ENCODE peak calls at places on chromosomes 6 and 20, in seven cellular contexts. One of them, this sample, is unnamed.

GRCh38 chr6:31007694-31008093 is 2.6 kb upstream of the MUC22 start:
- DNase-seq in iris pigment epithelial cell: peak
- DNase-seq in NCI-H748 treated with DMSO at 0.1 percent for 48 hours: no peak
- DNase-seq in adipocyte: peak
- DNase-seq in AG09309: peak
- DNase-seq in hepatic stellate cell: peak
- DNase-seq in Calu3: peak
- DNase-seq in this sample: no peak

GRCh38 chr20:47406849-47407682 is 50.6 kb upstream of the ZMYND8 start:
- DNase-seq in Calu3: no peak
- DNase-seq in hepatic stellate cell: no peak
- DNase-seq in iris pigment epithelial cell: peak
- DNase-seq in adipocyte: peak
- DNase-seq in NCI-H748 treated with DMSO at 0.1 percent for 48 hours: no peak
- DNase-seq in AG09309: no peak
- DNase-seq in this sample: no peak

GRCh38 chr20:5918856-5919633 is 31.3 kb downstream of the TRMT6 start:
- DNase-seq in hepatic stellate cell: peak
- DNase-seq in adipocyte: peak
- DNase-seq in NCI-H748 treated with DMSO at 0.1 percent for 48 hours: no peak
- DNase-seq in AG09309: no peak
- DNase-seq in iris pigment epithelial cell: peak
- DNase-seq in Calu3: peak
- DNase-seq in this sample: no peak

GRCh38 chr6:105372862-105373182 is 30.1 kb downstream of the PREP start:
- DNase-seq in iris pigment epithelial cell: no peak
- DNase-seq in hepatic stellate cell: no peak
- DNase-seq in Calu3: peak
- DNase-seq in AG09309: no peak
- DNase-seq in adipocyte: no peak
- DNase-seq in NCI-H748 treated with DMSO at 0.1 percent for 48 hours: no peak
- DNase-seq in this sample: no peak

GRCh38 chr6:166419268-166419667 is 36.5 kb upstream of the MPC1 start:
- DNase-seq in NCI-H748 treated with DMSO at 0.1 percent for 48 hours: no peak
- DNase-seq in iris pigment epithelial cell: peak
- DNase-seq in AG09309: no peak
- DNase-seq in adipocyte: no peak
- DNase-seq in hepatic stellate cell: no peak
- DNase-seq in Calu3: peak
- DNase-seq in this sample: no peak

GRCh38 chr6:111852704-111853103 is 20.5 kb downstream of the FYN start:
- DNase-seq in Calu3: no peak
- DNase-seq in adipocyte: peak
- DNase-seq in AG09309: no peak
- DNase-seq in hepatic stellate cell: no peak
- DNase-seq in iris pigment epithelial cell: peak
- DNase-seq in NCI-H748 treated with DMSO at 0.1 percent for 48 hours: peak
- DNase-seq in this sample: no peak

GRCh38 chr20:3406481-3407425 is 716 bp downstream of the DNAAF9 start:
- DNase-seq in adipocyte: peak
- DNase-seq in hepatic stellate cell: peak
- DNase-seq in iris pigment epithelial cell: peak
- DNase-seq in AG09309: peak
- DNase-seq in Calu3: no peak
- DNase-seq in NCI-H748 treated with DMSO at 0.1 percent for 48 hours: peak
- DNase-seq in this sample: no peak

GRCh38 chr6:26363882-26364825 is 844 bp upstream of the BTN3A2 start:
- DNase-seq in iris pigment epithelial cell: no peak
- DNase-seq in hepatic stellate cell: peak
- DNase-seq in Calu3: no peak
- DNase-seq in AG09309: no peak
- DNase-seq in NCI-H748 treated with DMSO at 0.1 percent for 48 hours: no peak
- DNase-seq in adipocyte: peak
- DNase-seq in this sample: no peak

GRCh38 chr6:37072526-37072925 is 67.1 kb downstream of the FGD2 start:
- DNase-seq in NCI-H748 treated with DMSO at 0.1 percent for 48 hours: no peak
- DNase-seq in Calu3: no peak
- DNase-seq in hepatic stellate cell: no peak
- DNase-seq in adipocyte: no peak
- DNase-seq in AG09309: no peak
- DNase-seq in iris pigment epithelial cell: no peak
- DNase-seq in this sample: no peak

GRCh38 chr6:816510-817084 is 123.7 kb upstream of the EXOC2 start:
- DNase-seq in Calu3: no peak
- DNase-seq in hepatic stellate cell: no peak
- DNase-seq in iris pigment epithelial cell: no peak
- DNase-seq in AG09309: no peak
- DNase-seq in adipocyte: no peak
- DNase-seq in NCI-H748 treated with DMSO at 0.1 percent for 48 hours: no peak
- DNase-seq in this sample: no peak

GRCh38 chr6:130482645-130483390 is 117.0 kb downstream of the TMEM200A start:
- DNase-seq in AG09309: peak
- DNase-seq in iris pigment epithelial cell: peak
- DNase-seq in NCI-H748 treated with DMSO at 0.1 percent for 48 hours: no peak
- DNase-seq in Calu3: no peak
- DNase-seq in hepatic stellate cell: peak
- DNase-seq in adipocyte: peak
- DNase-seq in this sample: no peak

GRCh38 chr6:13268914-13269532 is 59.3 kb downstream of the TBC1D7 start:
- DNase-seq in NCI-H748 treated with DMSO at 0.1 percent for 48 hours: no peak
- DNase-seq in adipocyte: peak
- DNase-seq in hepatic stellate cell: peak
- DNase-seq in Calu3: peak
- DNase-seq in AG09309: peak
- DNase-seq in iris pigment epithelial cell: peak
- DNase-seq in this sample: no peak

GRCh38 chr6:135321012-135321621 is 140.0 kb downstream of the MYB start:
- DNase-seq in hepatic stellate cell: no peak
- DNase-seq in AG09309: no peak
- DNase-seq in NCI-H748 treated with DMSO at 0.1 percent for 48 hours: no peak
- DNase-seq in Calu3: no peak
- DNase-seq in adipocyte: no peak
- DNase-seq in iris pigment epithelial cell: no peak
- DNase-seq in this sample: no peak

GRCh38 chr6:165762876-165763275 is 99.8 kb upstream of the PDE10A start:
- DNase-seq in hepatic stellate cell: no peak
- DNase-seq in Calu3: no peak
- DNase-seq in NCI-H748 treated with DMSO at 0.1 percent for 48 hours: no peak
- DNase-seq in adipocyte: no peak
- DNase-seq in iris pigment epithelial cell: peak
- DNase-seq in AG09309: no peak
- DNase-seq in this sample: no peak

GRCh38 chr6:157682856-157683481 is 140.1 kb upstream of the SNX9 start:
- DNase-seq in Calu3: no peak
- DNase-seq in NCI-H748 treated with DMSO at 0.1 percent for 48 hours: no peak
- DNase-seq in iris pigment epithelial cell: peak
- DNase-seq in adipocyte: peak
- DNase-seq in AG09309: no peak
- DNase-seq in hepatic stellate cell: peak
- DNase-seq in this sample: no peak

GRCh38 chr6:81138236-81138635 is 614.2 kb downstream of the TENT5A start:
- DNase-seq in NCI-H748 treated with DMSO at 0.1 percent for 48 hours: no peak
- DNase-seq in Calu3: no peak
- DNase-seq in iris pigment epithelial cell: peak
- DNase-seq in adipocyte: no peak
- DNase-seq in AG09309: no peak
- DNase-seq in hepatic stellate cell: no peak
- DNase-seq in this sample: peak

GRCh38 chr20:45037050-45037449 is 63.9 kb downstream of the KCNS1 start:
- DNase-seq in iris pigment epithelial cell: peak
- DNase-seq in Calu3: peak
- DNase-seq in hepatic stellate cell: no peak
- DNase-seq in NCI-H748 treated with DMSO at 0.1 percent for 48 hours: no peak
- DNase-seq in adipocyte: no peak
- DNase-seq in AG09309: no peak
- DNase-seq in this sample: no peak

GRCh38 chr6:11160199-11160598 is 48.7 kb upstream of the ERVFRD-1 start:
- DNase-seq in hepatic stellate cell: no peak
- DNase-seq in AG09309: no peak
- DNase-seq in Calu3: no peak
- DNase-seq in iris pigment epithelial cell: peak
- DNase-seq in NCI-H748 treated with DMSO at 0.1 percent for 48 hours: no peak
- DNase-seq in adipocyte: no peak
- DNase-seq in this sample: no peak

GRCh38 chr6:116060572-116061283 is at the start of gene FRK:
- DNase-seq in hepatic stellate cell: no peak
- DNase-seq in Calu3: peak
- DNase-seq in NCI-H748 treated with DMSO at 0.1 percent for 48 hours: peak
- DNase-seq in adipocyte: peak
- DNase-seq in iris pigment epithelial cell: peak
- DNase-seq in AG09309: no peak
- DNase-seq in this sample: no peak

GRCh38 chr6:9499709-9500108 is 915.2 kb downstream of the TFAP2A start:
- DNase-seq in adipocyte: peak
- DNase-seq in NCI-H748 treated with DMSO at 0.1 percent for 48 hours: no peak
- DNase-seq in AG09309: no peak
- DNase-seq in iris pigment epithelial cell: no peak
- DNase-seq in hepatic stellate cell: no peak
- DNase-seq in Calu3: no peak
- DNase-seq in this sample: no peak

This sample was measured in NCI-H1105 treated with DMSO at 0.1 percent for 48 hours.